ENCODE peak calls at places on chromosomes 12 and 14, in six cellular contexts. A, R, C, M, T and B are unnamed samples.

GRCh38 chr12:45705404-45705803 is 24.1 kb upstream of the ARID2 start:
- DNase-seq in R (no peak), M (no peak), T (no peak), C (no peak), A (no peak), B (no peak)

GRCh38 chr12:116194935-116195431 is 82.5 kb downstream of the MED13L start:
- DNase-seq in C (no peak), R (no peak), A (no peak), M (no peak), T (peak), B (no peak)

GRCh38 chr12:4116251-4117111 is 157.1 kb upstream of the CCND2 start:
- DNase-seq in R (peak), A (peak), T (no peak), M (no peak), C (peak), B (peak)

GRCh38 chr12:24960222-24960855 is 11.4 kb upstream of the BCAT1 start:
- DNase-seq in C (peak), T (no peak), R (peak), A (peak), M (no peak), B (peak)

GRCh38 chr14:31320216-31320615 is 100.1 kb downstream of the HEATR5A start:
- DNase-seq in T (no peak), M (peak), R (no peak), C (no peak), A (no peak), B (no peak)

GRCh38 chr12:34121360-34121759 is 99.1 kb downstream of the ALG10 start:
- DNase-seq in C (no peak), M (no peak), R (no peak), T (no peak), A (no peak), B (no peak)

GRCh38 chr12:80056845-80057244 is 42.5 kb upstream of the OTOGL start:
- DNase-seq in A (peak), C (peak), R (peak), T (no peak), M (peak), B (no peak)

GRCh38 chr12:116136340-116136739 is 141.2 kb downstream of the MED13L start:
- DNase-seq in T (no peak), R (peak), A (peak), C (peak), M (no peak), B (peak)

GRCh38 chr12:19572920-19573558 is 133.7 kb downstream of the AEBP2 start:
- DNase-seq in C (peak), T (no peak), R (peak), A (peak), M (peak), B (peak)

GRCh38 chr14:105315211-105315721 is 718 bp downstream of the PACS2 start:
- DNase-seq in A (peak), M (peak), R (peak), T (no peak), C (peak), B (peak)

GRCh38 chr14:33747749-33748148 is 203.1 kb downstream of the EGLN3 start:
- DNase-seq in R (no peak), T (no peak), M (no peak), A (no peak), C (no peak), B (no peak)

GRCh38 chr12:32084017-32084688 is 22.5 kb upstream of the BICD1 start:
- DNase-seq in A (peak), T (no peak), C (no peak), R (no peak), M (no peak), B (peak)
- TF ChIP-seq CTCF in A (no peak), T (no peak), C (no peak), R (no peak), M (no peak), B (no peak)

DNA sequence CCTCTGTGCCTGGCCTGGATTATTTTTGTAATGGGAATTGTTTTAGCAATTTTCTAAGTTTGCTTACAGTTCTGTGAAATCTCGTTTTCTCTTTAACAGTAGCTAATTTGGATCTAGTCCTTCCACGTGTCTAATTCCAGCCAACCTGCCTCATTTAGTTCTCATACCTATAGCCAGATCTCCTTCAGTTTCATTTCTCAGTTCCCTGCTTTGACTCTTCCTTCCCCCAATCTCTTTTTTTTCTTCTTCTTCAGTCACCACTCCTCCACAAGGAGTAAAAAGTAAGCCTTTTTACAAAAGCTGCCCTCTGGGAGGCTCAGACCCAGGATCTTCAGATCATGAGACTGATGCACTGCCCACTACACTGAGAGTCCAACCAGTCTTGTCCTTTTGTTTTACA is 1.4 kb downstream of the THTPA start:
- DNase-seq in A (no peak), C (no peak), T (no peak), M (no peak), R (no peak), B (no peak)
- H3K4me3 ChIP-seq in A (no peak), C (no peak), T (no peak), M (no peak), R (no peak), B (no peak)

GRCh38 chr14:79017561-79017960 is 847.4 kb downstream of the NRXN3 start:
- DNase-seq in A (no peak), C (no peak), R (no peak), M (no peak), T (no peak), B (no peak)
- TF ChIP-seq CTCF in A (no peak), C (no peak), R (no peak), M (no peak), T (no peak), B (no peak)

GRCh38 chr12:63149884-63150254 is 1.1 kb downstream of the AVPR1A start:
- DNase-seq in R (no peak), A (no peak), T (no peak), M (peak), C (no peak), B (no peak)

GRCh38 chr12:63154560-63154959 is 3.6 kb upstream of the AVPR1A start:
- DNase-seq in A (no peak), M (no peak), C (no peak), T (no peak), R (no peak), B (no peak)

GRCh38 chr12:63151061-63151897 is at the start of gene AVPR1A:
- DNase-seq in R (peak), M (peak), T (no peak), C (no peak), A (no peak), B (no peak)

GRCh38 chr12:63150255-63151060 is 543 bp downstream of the AVPR1A start:
- DNase-seq in M (peak), A (no peak), T (no peak), C (no peak), R (peak), B (no peak)

GRCh38 chr12:63151898-63152700 is 1.1 kb upstream of the AVPR1A start:
- DNase-seq in A (peak), T (no peak), M (peak), C (peak), R (peak), B (peak)
- H3K4me3 ChIP-seq in A (no peak), T (no peak), M (peak), C (peak), R (no peak), B (no peak)

DNA sequence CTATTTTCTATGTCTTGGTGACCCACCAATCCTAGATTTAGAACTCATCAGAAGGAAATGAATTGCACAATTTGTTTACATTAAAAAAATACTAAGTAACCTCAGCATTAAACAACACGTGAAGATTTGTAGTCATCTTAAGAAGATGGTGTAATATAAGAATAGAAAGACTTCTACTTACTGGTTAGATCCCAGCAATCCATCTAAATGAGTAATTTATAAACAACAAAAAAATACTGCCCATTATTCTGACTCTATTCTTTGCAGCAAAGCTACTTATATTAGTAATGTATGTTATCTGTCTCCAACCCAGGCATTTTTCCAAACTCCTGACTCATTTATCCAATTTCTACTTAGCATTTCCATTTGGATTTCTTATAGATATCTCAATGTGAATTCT is 67.8 kb downstream of the CD163L1 start:
- DNase-seq in T (no peak), R (peak), A (peak), C (peak), M (no peak), B (peak)
- TF ChIP-seq CTCF in T (no peak), R (no peak), A (no peak), C (no peak), M (no peak), B (no peak)

DNA sequence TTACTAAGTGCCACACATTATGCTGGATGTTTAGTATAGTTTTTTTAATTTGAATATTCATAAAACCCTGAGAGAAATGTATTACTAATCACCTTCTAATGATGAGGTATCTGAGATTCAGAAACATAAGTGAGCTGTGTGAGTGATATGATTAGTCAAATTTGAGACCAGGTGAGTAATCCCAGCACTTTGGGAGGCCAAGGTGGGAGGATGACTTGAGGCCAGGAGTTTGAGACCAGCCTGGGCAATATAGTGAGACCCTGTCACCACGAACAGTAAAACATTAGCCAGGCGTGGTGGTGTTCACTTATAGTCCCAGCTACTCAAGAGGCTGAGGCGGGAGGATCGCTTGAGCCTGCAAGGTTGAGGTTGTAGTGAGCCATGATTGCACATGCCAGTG is 438.4 kb downstream of the RAD51B start:
- DNase-seq in R (no peak), A (no peak), T (no peak), M (no peak), C (no peak), B (no peak)
- H3K4me3 ChIP-seq in R (no peak), A (no peak), T (no peak), M (no peak), C (no peak), B (no peak)